ENCODE peak calls at places on chromosomes 5 and 9, in ten cellular contexts. One of them, this sample, is unnamed.

GRCh38 chr5:4375640-4376039 is 764.5 kb upstream of the ADAMTS16 start:
- DNase-seq in occipital lobe: no peak
- DNase-seq in activated CD4-positive, CD25-positive, alpha-beta regulatory T cell treated with anti-CD3 and anti-CD28 coated beads, Interleukin-2, amount 50 U/mL, for 72 hours: no peak
- DNase-seq in lower leg skin: no peak
- DNase-seq in GM04504: no peak
- DNase-seq in OCI-M1: no peak
- DNase-seq in HuH-7: no peak
- DNase-seq in kidney epithelial cell: no peak
- DNase-seq in NCI-H510A: no peak
- DNase-seq in ureter: no peak
- DNase-seq in this sample: no peak

GRCh38 chr9:18362901-18363685 is 110.9 kb upstream of the ADAMTSL1 start:
- DNase-seq in occipital lobe: no peak
- DNase-seq in activated CD4-positive, CD25-positive, alpha-beta regulatory T cell treated with anti-CD3 and anti-CD28 coated beads, Interleukin-2, amount 50 U/mL, for 72 hours: no peak
- DNase-seq in lower leg skin: no peak
- DNase-seq in GM04504: no peak
- DNase-seq in OCI-M1: peak
- DNase-seq in HuH-7: no peak
- DNase-seq in kidney epithelial cell: no peak
- DNase-seq in NCI-H510A: no peak
- DNase-seq in ureter: no peak
- DNase-seq in this sample: no peak

GRCh38 chr9:137113385-137114159 is 961 bp downstream of the DPP7 start:
- DNase-seq in occipital lobe: no peak
- DNase-seq in activated CD4-positive, CD25-positive, alpha-beta regulatory T cell treated with anti-CD3 and anti-CD28 coated beads, Interleukin-2, amount 50 U/mL, for 72 hours: no peak
- DNase-seq in lower leg skin: no peak
- DNase-seq in GM04504: no peak
- DNase-seq in OCI-M1: no peak
- DNase-seq in HuH-7: no peak
- DNase-seq in kidney epithelial cell: no peak
- DNase-seq in NCI-H510A: no peak
- DNase-seq in ureter: no peak
- DNase-seq in this sample: peak

GRCh38 chr9:33921967-33922895 is 105.3 kb downstream of the UBE2R2 start:
- DNase-seq in occipital lobe: no peak
- DNase-seq in activated CD4-positive, CD25-positive, alpha-beta regulatory T cell treated with anti-CD3 and anti-CD28 coated beads, Interleukin-2, amount 50 U/mL, for 72 hours: no peak
- DNase-seq in lower leg skin: no peak
- DNase-seq in GM04504: no peak
- DNase-seq in OCI-M1: peak
- DNase-seq in HuH-7: peak
- DNase-seq in kidney epithelial cell: no peak
- DNase-seq in NCI-H510A: no peak
- DNase-seq in ureter: no peak
- DNase-seq in this sample: peak

GRCh38 chr9:126499005-126499910 is 114.5 kb upstream of the LMX1B start:
- DNase-seq in occipital lobe: no peak
- DNase-seq in activated CD4-positive, CD25-positive, alpha-beta regulatory T cell treated with anti-CD3 and anti-CD28 coated beads, Interleukin-2, amount 50 U/mL, for 72 hours: peak
- DNase-seq in lower leg skin: no peak
- DNase-seq in GM04504: peak
- DNase-seq in OCI-M1: peak
- DNase-seq in HuH-7: peak
- DNase-seq in kidney epithelial cell: no peak
- DNase-seq in NCI-H510A: no peak
- DNase-seq in ureter: no peak
- DNase-seq in this sample: peak

GRCh38 chr9:112971415-112971814 is 40.6 kb downstream of the ZNF883 start:
- DNase-seq in occipital lobe: no peak
- DNase-seq in activated CD4-positive, CD25-positive, alpha-beta regulatory T cell treated with anti-CD3 and anti-CD28 coated beads, Interleukin-2, amount 50 U/mL, for 72 hours: no peak
- DNase-seq in lower leg skin: no peak
- DNase-seq in GM04504: no peak
- DNase-seq in OCI-M1: peak
- DNase-seq in HuH-7: peak
- DNase-seq in kidney epithelial cell: no peak
- DNase-seq in NCI-H510A: no peak
- DNase-seq in ureter: no peak
- DNase-seq in this sample: peak

GRCh38 chr5:54440456-54440893 is 15.0 kb upstream of the HSPB3 start:
- DNase-seq in occipital lobe: no peak
- DNase-seq in activated CD4-positive, CD25-positive, alpha-beta regulatory T cell treated with anti-CD3 and anti-CD28 coated beads, Interleukin-2, amount 50 U/mL, for 72 hours: no peak
- DNase-seq in lower leg skin: no peak
- DNase-seq in GM04504: no peak
- DNase-seq in OCI-M1: peak
- DNase-seq in HuH-7: no peak
- DNase-seq in kidney epithelial cell: no peak
- DNase-seq in NCI-H510A: no peak
- DNase-seq in ureter: no peak
- DNase-seq in this sample: no peak

GRCh38 chr5:77326986-77327734 is 116.7 kb downstream of the PDE8B start:
- DNase-seq in occipital lobe: no peak
- DNase-seq in activated CD4-positive, CD25-positive, alpha-beta regulatory T cell treated with anti-CD3 and anti-CD28 coated beads, Interleukin-2, amount 50 U/mL, for 72 hours: no peak
- DNase-seq in lower leg skin: no peak
- DNase-seq in GM04504: no peak
- DNase-seq in OCI-M1: no peak
- DNase-seq in HuH-7: no peak
- DNase-seq in kidney epithelial cell: no peak
- DNase-seq in NCI-H510A: no peak
- DNase-seq in ureter: no peak
- DNase-seq in this sample: no peak

GRCh38 chr5:169054506-169054905 is 246.4 kb downstream of the SLIT3 start:
- DNase-seq in occipital lobe: no peak
- DNase-seq in activated CD4-positive, CD25-positive, alpha-beta regulatory T cell treated with anti-CD3 and anti-CD28 coated beads, Interleukin-2, amount 50 U/mL, for 72 hours: no peak
- DNase-seq in lower leg skin: no peak
- DNase-seq in GM04504: no peak
- DNase-seq in OCI-M1: no peak
- DNase-seq in HuH-7: no peak
- DNase-seq in kidney epithelial cell: no peak
- DNase-seq in NCI-H510A: no peak
- DNase-seq in ureter: no peak
- DNase-seq in this sample: no peak

GRCh38 chr9:106731910-106732309 is 131.1 kb upstream of the ZNF462 start:
- DNase-seq in occipital lobe: no peak
- DNase-seq in activated CD4-positive, CD25-positive, alpha-beta regulatory T cell treated with anti-CD3 and anti-CD28 coated beads, Interleukin-2, amount 50 U/mL, for 72 hours: no peak
- DNase-seq in lower leg skin: no peak
- DNase-seq in GM04504: no peak
- DNase-seq in OCI-M1: no peak
- DNase-seq in HuH-7: no peak
- DNase-seq in kidney epithelial cell: no peak
- DNase-seq in NCI-H510A: peak
- DNase-seq in ureter: no peak
- DNase-seq in this sample: no peak

GRCh38 chr5:60959156-60959555 is 14.2 kb downstream of the NDUFAF2 start:
- DNase-seq in occipital lobe: no peak
- DNase-seq in activated CD4-positive, CD25-positive, alpha-beta regulatory T cell treated with anti-CD3 and anti-CD28 coated beads, Interleukin-2, amount 50 U/mL, for 72 hours: no peak
- DNase-seq in lower leg skin: no peak
- DNase-seq in GM04504: peak
- DNase-seq in OCI-M1: peak
- DNase-seq in HuH-7: no peak
- DNase-seq in kidney epithelial cell: no peak
- DNase-seq in NCI-H510A: no peak
- DNase-seq in ureter: no peak
- DNase-seq in this sample: no peak

GRCh38 chr5:115873392-115873791 is 31.7 kb downstream of the AP3S1 start:
- DNase-seq in occipital lobe: no peak
- DNase-seq in activated CD4-positive, CD25-positive, alpha-beta regulatory T cell treated with anti-CD3 and anti-CD28 coated beads, Interleukin-2, amount 50 U/mL, for 72 hours: no peak
- DNase-seq in lower leg skin: no peak
- DNase-seq in GM04504: no peak
- DNase-seq in OCI-M1: no peak
- DNase-seq in HuH-7: no peak
- DNase-seq in kidney epithelial cell: peak
- DNase-seq in NCI-H510A: peak
- DNase-seq in ureter: no peak
- DNase-seq in this sample: no peak

GRCh38 chr5:38922199-38922598 is 76.4 kb downstream of the OSMR start:
- DNase-seq in occipital lobe: peak
- DNase-seq in activated CD4-positive, CD25-positive, alpha-beta regulatory T cell treated with anti-CD3 and anti-CD28 coated beads, Interleukin-2, amount 50 U/mL, for 72 hours: peak
- DNase-seq in lower leg skin: no peak
- DNase-seq in GM04504: no peak
- DNase-seq in OCI-M1: peak
- DNase-seq in HuH-7: peak
- DNase-seq in kidney epithelial cell: peak
- DNase-seq in NCI-H510A: no peak
- DNase-seq in ureter: peak
- DNase-seq in this sample: peak

GRCh38 chr5:113293068-113293571 is 141.7 kb downstream of the TSSK1B start:
- DNase-seq in occipital lobe: no peak
- DNase-seq in activated CD4-positive, CD25-positive, alpha-beta regulatory T cell treated with anti-CD3 and anti-CD28 coated beads, Interleukin-2, amount 50 U/mL, for 72 hours: no peak
- DNase-seq in lower leg skin: no peak
- DNase-seq in GM04504: no peak
- DNase-seq in OCI-M1: no peak
- DNase-seq in HuH-7: no peak
- DNase-seq in kidney epithelial cell: no peak
- DNase-seq in NCI-H510A: no peak
- DNase-seq in ureter: no peak
- DNase-seq in this sample: peak

GRCh38 chr5:56585973-56586740 is 229.2 kb upstream of the MAP3K1 start:
- DNase-seq in occipital lobe: no peak
- DNase-seq in activated CD4-positive, CD25-positive, alpha-beta regulatory T cell treated with anti-CD3 and anti-CD28 coated beads, Interleukin-2, amount 50 U/mL, for 72 hours: no peak
- DNase-seq in lower leg skin: peak
- DNase-seq in GM04504: no peak
- DNase-seq in OCI-M1: peak
- DNase-seq in HuH-7: no peak
- DNase-seq in kidney epithelial cell: no peak
- DNase-seq in NCI-H510A: no peak
- DNase-seq in ureter: peak
- DNase-seq in this sample: no peak

GRCh38 chr9:109381011-109381729 is 60.3 kb upstream of the EPB41L4B start:
- DNase-seq in occipital lobe: no peak
- DNase-seq in activated CD4-positive, CD25-positive, alpha-beta regulatory T cell treated with anti-CD3 and anti-CD28 coated beads, Interleukin-2, amount 50 U/mL, for 72 hours: no peak
- DNase-seq in lower leg skin: no peak
- DNase-seq in GM04504: no peak
- DNase-seq in OCI-M1: no peak
- DNase-seq in HuH-7: no peak
- DNase-seq in kidney epithelial cell: peak
- DNase-seq in NCI-H510A: no peak
- DNase-seq in ureter: no peak
- DNase-seq in this sample: no peak

GRCh38 chr9:34985311-34985899 is 4.1 kb upstream of the DNAJB5 start:
- DNase-seq in occipital lobe: no peak
- DNase-seq in activated CD4-positive, CD25-positive, alpha-beta regulatory T cell treated with anti-CD3 and anti-CD28 coated beads, Interleukin-2, amount 50 U/mL, for 72 hours: peak
- DNase-seq in lower leg skin: peak
- DNase-seq in GM04504: no peak
- DNase-seq in OCI-M1: peak
- DNase-seq in HuH-7: peak
- DNase-seq in kidney epithelial cell: no peak
- DNase-seq in NCI-H510A: no peak
- DNase-seq in ureter: peak
- DNase-seq in this sample: peak

GRCh38 chr9:121641228-121641611 is 10.2 kb upstream of the DAB2IP start:
- DNase-seq in occipital lobe: no peak
- DNase-seq in activated CD4-positive, CD25-positive, alpha-beta regulatory T cell treated with anti-CD3 and anti-CD28 coated beads, Interleukin-2, amount 50 U/mL, for 72 hours: no peak
- DNase-seq in lower leg skin: no peak
- DNase-seq in GM04504: no peak
- DNase-seq in OCI-M1: no peak
- DNase-seq in HuH-7: no peak
- DNase-seq in kidney epithelial cell: no peak
- DNase-seq in NCI-H510A: no peak
- DNase-seq in ureter: no peak
- DNase-seq in this sample: no peak

GRCh38 chr9:95910023-95910706 is 34.7 kb downstream of the ERCC6L2 start:
- DNase-seq in occipital lobe: no peak
- DNase-seq in activated CD4-positive, CD25-positive, alpha-beta regulatory T cell treated with anti-CD3 and anti-CD28 coated beads, Interleukin-2, amount 50 U/mL, for 72 hours: no peak
- DNase-seq in lower leg skin: no peak
- DNase-seq in GM04504: no peak
- DNase-seq in OCI-M1: no peak
- DNase-seq in HuH-7: no peak
- DNase-seq in kidney epithelial cell: no peak
- DNase-seq in NCI-H510A: no peak
- DNase-seq in ureter: no peak
- DNase-seq in this sample: no peak

GRCh38 chr5:5165541-5166002 is 25.4 kb downstream of the ADAMTS16 start:
- DNase-seq in occipital lobe: no peak
- DNase-seq in activated CD4-positive, CD25-positive, alpha-beta regulatory T cell treated with anti-CD3 and anti-CD28 coated beads, Interleukin-2, amount 50 U/mL, for 72 hours: no peak
- DNase-seq in lower leg skin: no peak
- DNase-seq in GM04504: no peak
- DNase-seq in OCI-M1: no peak
- DNase-seq in HuH-7: no peak
- DNase-seq in kidney epithelial cell: no peak
- DNase-seq in NCI-H510A: no peak
- DNase-seq in ureter: no peak
- DNase-seq in this sample: no peak

GRCh38 chr5:153678617-153679329 is 188.3 kb downstream of the GRIA1 start:
- DNase-seq in occipital lobe: no peak
- DNase-seq in activated CD4-positive, CD25-positive, alpha-beta regulatory T cell treated with anti-CD3 and anti-CD28 coated beads, Interleukin-2, amount 50 U/mL, for 72 hours: no peak
- DNase-seq in lower leg skin: no peak
- DNase-seq in GM04504: no peak
- DNase-seq in OCI-M1: no peak
- DNase-seq in HuH-7: no peak
- DNase-seq in kidney epithelial cell: no peak
- DNase-seq in NCI-H510A: no peak
- DNase-seq in ureter: no peak
- DNase-seq in this sample: no peak

GRCh38 chr5:160508780-160509361 is 87.2 kb downstream of the PTTG1 start:
- DNase-seq in occipital lobe: peak
- DNase-seq in activated CD4-positive, CD25-positive, alpha-beta regulatory T cell treated with anti-CD3 and anti-CD28 coated beads, Interleukin-2, amount 50 U/mL, for 72 hours: peak
- DNase-seq in lower leg skin: no peak
- DNase-seq in GM04504: peak
- DNase-seq in OCI-M1: peak
- DNase-seq in HuH-7: peak
- DNase-seq in kidney epithelial cell: no peak
- DNase-seq in NCI-H510A: no peak
- DNase-seq in ureter: peak
- DNase-seq in this sample: peak

GRCh38 chr5:134398609-134399155 is 13.0 kb downstream of the CDKN2AIPNL start:
- DNase-seq in occipital lobe: no peak
- DNase-seq in activated CD4-positive, CD25-positive, alpha-beta regulatory T cell treated with anti-CD3 and anti-CD28 coated beads, Interleukin-2, amount 50 U/mL, for 72 hours: no peak
- DNase-seq in lower leg skin: no peak
- DNase-seq in GM04504: no peak
- DNase-seq in OCI-M1: no peak
- DNase-seq in HuH-7: no peak
- DNase-seq in kidney epithelial cell: no peak
- DNase-seq in NCI-H510A: no peak
- DNase-seq in ureter: no peak
- DNase-seq in this sample: no peak

GRCh38 chr5:176618783-176619182 is 8.8 kb upstream of the GPRIN1 start:
- DNase-seq in occipital lobe: no peak
- DNase-seq in activated CD4-positive, CD25-positive, alpha-beta regulatory T cell treated with anti-CD3 and anti-CD28 coated beads, Interleukin-2, amount 50 U/mL, for 72 hours: no peak
- DNase-seq in lower leg skin: no peak
- DNase-seq in GM04504: no peak
- DNase-seq in OCI-M1: no peak
- DNase-seq in HuH-7: no peak
- DNase-seq in kidney epithelial cell: no peak
- DNase-seq in NCI-H510A: no peak
- DNase-seq in ureter: no peak
- DNase-seq in this sample: peak

GRCh38 chr5:56746553-56746952 is 68.8 kb upstream of the MAP3K1 start:
- DNase-seq in occipital lobe: no peak
- DNase-seq in activated CD4-positive, CD25-positive, alpha-beta regulatory T cell treated with anti-CD3 and anti-CD28 coated beads, Interleukin-2, amount 50 U/mL, for 72 hours: no peak
- DNase-seq in lower leg skin: no peak
- DNase-seq in GM04504: no peak
- DNase-seq in OCI-M1: no peak
- DNase-seq in HuH-7: no peak
- DNase-seq in kidney epithelial cell: no peak
- DNase-seq in NCI-H510A: no peak
- DNase-seq in ureter: no peak
- DNase-seq in this sample: no peak

GRCh38 chr5:148848378-148849031 is 22.1 kb downstream of the ADRB2 start:
- DNase-seq in occipital lobe: no peak
- DNase-seq in activated CD4-positive, CD25-positive, alpha-beta regulatory T cell treated with anti-CD3 and anti-CD28 coated beads, Interleukin-2, amount 50 U/mL, for 72 hours: no peak
- DNase-seq in lower leg skin: no peak
- DNase-seq in GM04504: no peak
- DNase-seq in OCI-M1: no peak
- DNase-seq in HuH-7: no peak
- DNase-seq in kidney epithelial cell: no peak
- DNase-seq in NCI-H510A: no peak
- DNase-seq in ureter: no peak
- DNase-seq in this sample: no peak

GRCh38 chr5:150672237-150672883 is 11.3 kb downstream of the MYOZ3 start:
- DNase-seq in occipital lobe: no peak
- DNase-seq in activated CD4-positive, CD25-positive, alpha-beta regulatory T cell treated with anti-CD3 and anti-CD28 coated beads, Interleukin-2, amount 50 U/mL, for 72 hours: no peak
- DNase-seq in lower leg skin: peak
- DNase-seq in GM04504: no peak
- DNase-seq in OCI-M1: no peak
- DNase-seq in HuH-7: peak
- DNase-seq in kidney epithelial cell: no peak
- DNase-seq in NCI-H510A: no peak
- DNase-seq in ureter: no peak
- DNase-seq in this sample: peak

GRCh38 chr9:38336341-38336740 is 56.2 kb upstream of the ALDH1B1 start:
- DNase-seq in occipital lobe: no peak
- DNase-seq in activated CD4-positive, CD25-positive, alpha-beta regulatory T cell treated with anti-CD3 and anti-CD28 coated beads, Interleukin-2, amount 50 U/mL, for 72 hours: no peak
- DNase-seq in lower leg skin: no peak
- DNase-seq in GM04504: no peak
- DNase-seq in OCI-M1: no peak
- DNase-seq in HuH-7: no peak
- DNase-seq in kidney epithelial cell: no peak
- DNase-seq in NCI-H510A: no peak
- DNase-seq in ureter: peak
- DNase-seq in this sample: no peak